ENCODE peak calls at places on chromosomes 5 and 9, in ten cellular contexts. T, J, X, A, S, B, N, E, F and O are unnamed samples. For H3K4me1, the result is how much of the 10 kb centered on the place peaks cover.

GRCh38 chr5:142428773-142429473 is 104.1 kb upstream of the SPRY4 start:
- DNase-seq in A (no peak), N (no peak), X (no peak), J (no peak), F (no peak), B (no peak), T (no peak), E (no peak), S (no peak), O (no peak)

GRCh38 chr9:122201641-122202040 is 27.1 kb downstream of the LHX6 start:
- DNase-seq in S (no peak), N (no peak), B (no peak), X (no peak), J (peak), E (peak), A (no peak), T (no peak), F (no peak), O (no peak)

GRCh38 chr5:38827525-38827924 is 18.3 kb upstream of the OSMR start:
- DNase-seq in E (peak), T (no peak), B (no peak), F (no peak), J (peak), X (no peak), A (no peak), S (no peak), N (no peak), O (no peak)

GRCh38 chr9:13125261-13125660 is 154.2 kb downstream of the MPDZ start:
- DNase-seq in F (no peak), B (no peak), T (no peak), N (no peak), X (no peak), J (peak), A (no peak), E (no peak), S (no peak), O (no peak)

GRCh38 chr9:96201140-96201539 is 100.8 kb downstream of the HSD17B3 start:
- DNase-seq in E (no peak), X (no peak), A (no peak), N (no peak), B (no peak), F (no peak), S (no peak), J (no peak), T (no peak), O (no peak)

GRCh38 chr5:143174714-143175398 is 228.6 kb downstream of the NR3C1 start:
- DNase-seq in N (no peak), T (no peak), B (no peak), J (peak), E (peak), X (peak), A (no peak), S (no peak), F (no peak), O (no peak)

GRCh38 chr5:39219433-39219832 is at the start of gene FYB1:
- DNase-seq in E (peak), X (no peak), N (no peak), J (no peak), T (no peak), F (no peak), A (peak), S (peak), B (no peak), O (peak)

GRCh38 chr5:143093452-143094086 is 309.9 kb downstream of the NR3C1 start:
- DNase-seq in F (no peak), A (no peak), E (no peak), N (no peak), J (no peak), B (no peak), S (no peak), X (no peak), T (no peak), O (no peak)

GRCh38 chr5:72137826-72138409 is 30.6 kb downstream of the MAP1B start:
- DNase-seq in A (no peak), T (no peak), S (no peak), X (no peak), F (no peak), B (no peak), E (peak), J (no peak), N (no peak), O (no peak)

GRCh38 chr9:34536685-34537084 is 13.9 kb upstream of the ENHO start:
- DNase-seq in N (no peak), E (no peak), B (no peak), T (no peak), J (no peak), X (no peak), F (no peak), A (no peak), S (no peak), O (no peak)

GRCh38 chr5:150227606-150228273 is 37.9 kb downstream of the SLC6A7 start:
- DNase-seq in A (no peak), F (no peak), E (peak), B (peak), T (no peak), N (no peak), S (no peak), J (no peak), X (no peak), O (no peak)

GRCh38 chr5:56410696-56411095 is 177.6 kb upstream of the ANKRD55 start:
- DNase-seq in F (no peak), A (no peak), N (no peak), S (no peak), J (no peak), E (no peak), B (no peak), X (no peak), T (no peak), O (no peak)
- H3K4me1 ChIP-seq in F (under half), A (under half), N (under half), S (under half), J (under half), E (under half), B (under half), X (under half), T (under half), O (under half)

DNA sequence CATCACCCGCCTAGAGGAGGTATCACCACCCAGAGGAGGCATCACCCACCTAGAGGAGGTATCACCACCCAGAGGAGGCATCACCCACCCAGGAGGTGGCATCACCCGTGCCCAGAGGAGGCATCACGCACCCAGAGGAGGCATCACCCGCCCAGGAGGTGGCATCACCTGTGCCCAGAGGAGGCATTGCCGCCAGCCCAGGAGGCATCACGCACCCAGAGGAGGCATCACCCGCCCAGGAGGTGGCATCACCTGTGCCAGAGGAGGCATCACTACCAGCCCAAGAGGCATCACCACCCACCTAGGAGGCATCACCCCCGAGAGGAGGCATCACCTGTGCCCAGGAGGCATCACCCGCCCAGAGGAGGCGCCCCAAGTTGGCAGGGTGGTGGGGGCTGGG is 2.6 kb downstream of the NOTCH1 start:
- DNase-seq in F (no peak), T (no peak), X (no peak), N (no peak), B (no peak), A (no peak), S (no peak), E (no peak), J (no peak), O (no peak)
- H3K4me1 ChIP-seq in F (under half), T (under half), X (under half), N (half or more), B (under half), A (half or more), S (under half), E (under half), J (under half), O (half or more)

GRCh38 chr5:156474251-156474650 is 147.3 kb downstream of the SGCD start:
- DNase-seq in J (peak), B (no peak), T (no peak), E (peak), N (no peak), F (no peak), A (peak), S (peak), X (no peak), O (no peak)
- H3K4me1 ChIP-seq in J (under half), B (under half), T (under half), E (half or more), N (under half), F (under half), A (under half), S (under half), X (under half), O (under half)

DNA sequence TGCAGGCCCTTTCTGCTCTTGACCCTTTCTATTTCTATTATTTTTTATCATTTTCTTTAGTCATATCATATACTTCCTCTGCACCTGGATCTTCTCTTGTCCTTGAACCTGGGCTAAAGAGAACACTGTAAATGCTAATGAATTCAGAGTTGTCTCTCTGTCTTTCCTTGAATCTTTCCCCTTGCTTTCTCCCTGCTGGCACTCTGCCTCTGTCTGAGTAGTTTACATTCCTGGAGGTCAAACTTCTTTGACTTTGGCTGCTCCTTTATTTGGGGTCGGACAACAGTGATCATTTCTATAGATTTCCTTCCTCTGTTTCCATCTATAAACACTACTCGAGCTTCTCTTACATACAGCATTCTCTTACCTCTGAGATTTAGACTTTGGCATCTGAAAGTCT is 47.1 kb downstream of the IZUMO3 start:
- DNase-seq in E (no peak), J (no peak), X (no peak), B (peak), A (no peak), N (no peak), T (no peak), F (no peak), S (no peak), O (no peak)
- H3K4me1 ChIP-seq in E (under half), J (under half), X (under half), B (under half), A (under half), N (under half), T (under half), F (under half), S (under half), O (under half)

DNA sequence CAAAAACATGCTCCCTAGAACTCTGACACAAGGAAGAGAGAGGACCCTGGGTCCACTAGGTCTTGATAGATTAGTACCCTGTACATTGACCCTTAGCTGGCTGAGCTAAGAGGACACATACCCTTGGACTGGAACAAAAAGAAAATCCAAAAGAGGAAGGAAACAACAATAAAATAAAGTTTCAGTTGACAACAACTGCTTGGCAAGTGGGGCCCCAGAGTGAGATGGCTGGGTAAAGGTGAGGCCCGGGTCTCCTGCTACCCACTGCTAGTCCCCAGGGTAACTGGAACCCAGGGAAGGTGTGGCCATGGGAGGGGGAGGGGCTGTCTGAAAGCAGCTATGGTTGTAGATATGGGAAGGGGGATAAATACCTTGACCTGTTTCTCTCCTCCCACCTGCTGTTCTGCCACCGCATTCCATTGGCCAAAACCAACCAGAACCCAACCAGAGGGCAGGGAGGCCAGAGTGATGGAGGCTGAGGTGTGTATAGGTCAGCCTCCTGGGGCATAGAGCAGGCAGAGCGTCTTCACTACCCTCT is 11.7 kb downstream of the TAL2 start:
- DNase-seq in X (no peak), T (no peak), N (no peak), A (no peak), S (no peak), E (no peak), F (no peak), J (no peak), B (no peak), O (no peak)
- H3K4me1 ChIP-seq in X (under half), T (under half), N (under half), A (under half), S (under half), E (under half), F (under half), J (under half), B (under half), O (under half)

GRCh38 chr5:14167211-14167845 is 24.2 kb downstream of the TRIO start:
- DNase-seq in J (peak), A (no peak), N (no peak), S (peak), X (no peak), B (no peak), T (no peak), F (no peak), E (peak), O (no peak)

GRCh38 chr5:14164164-14164720 is 21.1 kb downstream of the TRIO start:
- DNase-seq in A (no peak), T (no peak), X (no peak), E (no peak), F (no peak), J (no peak), N (no peak), S (no peak), B (no peak), O (no peak)

GRCh38 chr5:14164764-14165163 is 21.6 kb downstream of the TRIO start:
- DNase-seq in J (no peak), N (no peak), X (no peak), T (no peak), B (no peak), E (peak), F (no peak), S (no peak), A (no peak), O (no peak)

GRCh38 chr5:14166437-14166836 is 23.3 kb downstream of the TRIO start:
- DNase-seq in F (no peak), T (no peak), N (no peak), J (peak), B (no peak), E (peak), X (no peak), A (no peak), S (no peak), O (no peak)

DNA sequence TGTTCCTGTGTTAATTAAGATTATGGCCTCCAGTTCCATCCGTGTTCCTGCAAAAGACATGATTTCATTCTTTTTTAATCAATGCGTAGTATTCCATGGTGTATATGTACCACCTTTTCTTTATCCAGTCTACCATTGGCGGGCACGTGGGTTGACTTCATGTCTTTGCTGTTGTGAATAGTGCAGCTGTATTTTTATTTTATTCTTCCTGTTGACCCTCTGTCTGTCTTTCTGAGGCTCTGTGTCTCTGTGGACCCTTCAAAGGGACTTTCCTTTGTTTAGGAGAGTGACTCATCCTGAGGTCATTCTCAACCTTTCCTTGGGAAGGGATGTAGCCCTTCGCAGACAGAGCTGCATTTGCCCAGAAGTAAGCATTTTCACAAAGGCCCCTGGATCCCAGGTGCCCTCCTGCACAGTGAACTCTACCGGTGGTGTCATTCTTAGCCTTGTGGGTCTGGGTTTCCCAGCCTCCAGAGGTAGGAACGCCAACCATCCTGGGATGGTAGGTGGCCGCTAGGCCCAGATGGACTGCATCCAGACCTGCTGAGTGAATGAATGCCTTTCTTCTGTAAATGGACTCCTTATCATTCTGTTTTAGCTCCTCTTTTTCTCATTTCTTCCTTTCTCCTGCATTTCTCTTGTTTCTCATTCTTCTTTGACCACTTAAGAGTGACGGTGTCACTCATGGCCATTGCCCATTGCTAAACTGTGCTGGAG is 22.4 kb downstream of the TRIO start:
- DNase-seq in S (no peak), X (no peak), E (peak), F (no peak), B (peak), T (no peak), N (no peak), A (no peak), J (peak), O (no peak)
- H3K4me1 ChIP-seq in S (half or more), X (under half), E (half or more), F (under half), B (under half), T (under half), N (under half), A (half or more), J (under half), O (under half)

GRCh38 chr5:35811108-35811741 is 45.5 kb upstream of the IL7R start:
- DNase-seq in B (no peak), F (no peak), J (peak), A (no peak), S (no peak), T (no peak), N (no peak), X (no peak), E (peak), O (no peak)

GRCh38 chr5:35816881-35817521 is 39.7 kb upstream of the IL7R start:
- DNase-seq in N (no peak), S (no peak), F (no peak), X (no peak), E (no peak), A (no peak), T (no peak), J (no peak), B (no peak), O (no peak)

GRCh38 chr5:35810561-35810960 is 46.1 kb upstream of the IL7R start:
- DNase-seq in N (no peak), A (no peak), E (no peak), T (no peak), F (no peak), B (no peak), S (no peak), J (no peak), X (no peak), O (no peak)

GRCh38 chr5:35815089-35815936 is 41.4 kb upstream of the IL7R start:
- DNase-seq in T (no peak), B (peak), F (no peak), S (no peak), J (no peak), X (no peak), N (no peak), A (no peak), E (peak), O (no peak)

DNA sequence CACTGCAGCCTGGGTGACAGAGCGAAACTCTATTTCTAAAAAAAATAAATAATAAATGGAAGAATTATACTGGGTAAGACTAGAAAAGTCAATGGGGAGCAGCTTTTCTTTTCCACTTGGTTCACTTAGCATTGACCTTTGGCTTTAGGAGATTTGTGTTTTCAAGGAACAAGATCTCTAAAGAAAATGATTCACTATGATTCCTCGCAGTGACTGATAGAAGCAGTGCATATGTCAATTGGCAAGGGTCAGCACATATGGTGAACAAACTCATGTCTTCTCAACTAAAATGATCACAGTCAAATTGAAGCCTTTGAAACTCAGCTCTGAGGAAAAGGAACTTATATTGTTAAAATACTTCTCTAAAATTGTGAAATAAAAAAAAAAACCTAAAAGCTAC is 43.2 kb upstream of the IL7R start:
- DNase-seq in T (no peak), X (no peak), N (no peak), J (no peak), A (no peak), F (no peak), E (no peak), S (no peak), B (no peak), O (no peak)
- H3K4me1 ChIP-seq in T (under half), X (under half), N (half or more), J (under half), A (under half), F (under half), E (under half), S (under half), B (under half), O (under half)

GRCh38 chr5:141002667-141002965 is 36.3 kb downstream of the PCDHAC2 start:
- DNase-seq in E (no peak), X (no peak), A (no peak), S (no peak), B (no peak), T (no peak), F (no peak), N (no peak), J (no peak), O (no peak)
- H3K4me1 ChIP-seq in E (under half), X (under half), A (under half), S (under half), B (under half), T (under half), F (under half), N (under half), J (under half), O (under half)

GRCh38 chr5:172877496-172878260 is 43.6 kb downstream of the ERGIC1 start:
- DNase-seq in F (no peak), T (no peak), N (no peak), X (no peak), E (no peak), J (no peak), S (no peak), B (no peak), A (no peak), O (no peak)
- H3K4me1 ChIP-seq in F (under half), T (under half), N (under half), X (under half), E (under half), J (under half), S (under half), B (under half), A (half or more), O (under half)